ENCODE peak calls at places on chromosomes 2 and 18, in seven cellular contexts. D, H, Y, S, M, U and L are unnamed samples.

GRCh38 chr18:75201273-75201898 is 7.6 kb downstream of the PTGR3 start:
- DNase-seq in U (no peak), H (no peak), S (no peak), M (no peak), Y (no peak), D (no peak), L (no peak)

GRCh38 chr18:61943175-61943964 is 50.6 kb upstream of the RNF152 start:
- DNase-seq in U (no peak), H (no peak), M (no peak), D (peak; percentile 31), S (no peak), Y (no peak), L (no peak)

GRCh38 chr2:120779781-120780283 is 44.2 kb downstream of the GLI2 start:
- DNase-seq in D (peak; percentile 93), U (no peak), Y (no peak), H (peak; percentile 95), M (no peak), S (peak; percentile 82), L (no peak)

GRCh38 chr18:3886575-3887322 is 436.8 kb downstream of the TGIF1 start:
- DNase-seq in U (no peak), M (no peak), H (peak; percentile 35), S (no peak), Y (no peak), D (no peak), L (peak; percentile 30)

GRCh38 chr2:178870703-178871102 is 63.5 kb upstream of the TTN start:
- DNase-seq in S (no peak), Y (no peak), H (no peak), M (no peak), U (no peak), D (peak; percentile 13), L (no peak)

GRCh38 chr2:4221845-4222244 is 518.5 kb downstream of the DCDC2C start:
- DNase-seq in H (no peak), Y (no peak), S (no peak), D (no peak), M (no peak), U (no peak), L (no peak)

GRCh38 chr18:56248613-56249235 is 389.7 kb downstream of the TXNL1 start:
- DNase-seq in H (no peak), D (no peak), M (no peak), Y (no peak), S (no peak), U (no peak), L (peak; percentile 83)

GRCh38 chr18:48656582-48656981 is 117.8 kb downstream of the CTIF start:
- DNase-seq in S (no peak), H (no peak), D (peak; percentile 49), M (no peak), U (no peak), Y (no peak), L (no peak)

GRCh38 chr2:20143263-20143662 is 81.7 kb downstream of the SDC1 start:
- DNase-seq in D (peak; percentile 81), M (no peak), U (no peak), S (no peak), Y (no peak), H (peak; percentile 50), L (no peak)

GRCh38 chr18:49225160-49225559 is 235.3 kb downstream of the DYM start:
- DNase-seq in H (no peak), D (peak; percentile 72), M (no peak), S (no peak), Y (no peak), U (no peak), L (no peak)

GRCh38 chr2:239190346-239190745 is 210.5 kb downstream of the HDAC4 start:
- DNase-seq in S (peak; percentile 35), Y (peak; percentile 52), D (no peak), H (no peak), M (no peak), U (no peak), L (no peak)

GRCh38 chr2:191637182-191638078 is 40.5 kb upstream of the NABP1 start:
- DNase-seq in Y (no peak), U (no peak), D (peak; percentile 71), S (no peak), H (peak; percentile 21), M (no peak), L (no peak)

GRCh38 chr18:26205318-26205717 is 20.9 kb upstream of the TAF4B start:
- DNase-seq in M (no peak), Y (no peak), H (no peak), D (no peak), U (no peak), S (no peak), L (no peak)

GRCh38 chr2:9760069-9760910 is 83.0 kb upstream of the TAF1B start:
- DNase-seq in H (no peak), S (no peak), D (no peak), Y (no peak), U (no peak), M (no peak), L (no peak)

GRCh38 chr18:48833701-48834394 is 116.9 kb downstream of the SMAD7 start:
- DNase-seq in D (peak; percentile 23), Y (peak; percentile 44), S (peak; percentile 38), H (no peak), M (peak; percentile 47), U (no peak), L (peak; percentile 81)

GRCh38 chr18:72866901-72867701 is 686 bp downstream of the NETO1 start:
- DNase-seq in H (peak; percentile 59), U (no peak), M (no peak), Y (no peak), D (no peak), S (peak; percentile 75), L (no peak)

GRCh38 chr18:61651880-61652268 is 240.9 kb downstream of the RNF152 start:
- DNase-seq in M (no peak), D (no peak), Y (no peak), H (no peak), S (no peak), U (no peak), L (no peak)

GRCh38 chr18:10350661-10351060 is 103.8 kb upstream of the APCDD1 start:
- DNase-seq in M (no peak), H (no peak), U (no peak), Y (no peak), S (no peak), D (no peak), L (no peak)

GRCh38 chr18:3675446-3675845 is 225.5 kb downstream of the TGIF1 start:
- DNase-seq in M (no peak), U (no peak), Y (no peak), D (peak; percentile 43), S (peak; percentile 31), H (no peak), L (no peak)

GRCh38 chr2:239212553-239213419 is 188.0 kb downstream of the HDAC4 start:
- DNase-seq in U (no peak), Y (no peak), H (peak; percentile 65), M (no peak), S (no peak), D (no peak), L (no peak)

GRCh38 chr18:34222025-34222395 is 2.7 kb downstream of the NOL4 start:
- DNase-seq in M (no peak), Y (peak; percentile 71), D (no peak), U (no peak), S (peak; percentile 78), H (peak; percentile 56), L (no peak)

GRCh38 chr2:179222076-179222475 is 42.6 kb downstream of the SESTD1 start:
- DNase-seq in Y (no peak), S (no peak), U (no peak), D (no peak), M (no peak), H (no peak), L (no peak)

GRCh38 chr2:156219491-156220100 is 112.9 kb downstream of the NR4A2 start:
- DNase-seq in M (no peak), S (no peak), U (no peak), D (no peak), H (no peak), Y (no peak), L (no peak)

GRCh38 chr18:3368193-3368592 is 81.8 kb upstream of the TGIF1 start:
- DNase-seq in Y (no peak), H (no peak), S (no peak), M (no peak), U (no peak), D (peak; percentile 28), L (no peak)

GRCh38 chr2:136527560-136527959 is 237.8 kb upstream of the THSD7B start:
- DNase-seq in U (no peak), D (no peak), Y (no peak), M (no peak), S (peak; percentile 83), H (peak; percentile 81), L (peak; percentile 44)

DNA sequence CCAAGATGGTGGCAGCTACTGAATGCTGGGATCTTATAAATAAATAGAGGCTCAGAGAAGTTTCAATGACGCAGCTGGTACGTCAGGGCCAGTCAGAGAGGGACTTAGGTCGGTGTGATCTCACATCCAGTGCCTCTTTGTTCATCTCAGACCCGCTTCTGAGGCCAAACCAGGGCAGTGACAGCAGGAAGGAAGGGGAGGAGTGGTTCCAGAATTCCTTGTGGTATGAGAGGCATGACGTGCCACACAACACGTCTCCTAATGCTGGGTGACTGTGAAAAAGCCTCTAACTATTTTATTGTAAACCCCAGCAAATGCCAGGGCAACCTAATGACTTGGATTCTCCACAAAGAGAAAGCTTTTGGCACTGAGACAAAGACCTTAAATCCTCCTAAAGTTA is 423.3 kb downstream of the LPIN1 start:
- DNase-seq in Y (peak; percentile 81), M (no peak), D (peak; percentile 90), S (no peak), H (no peak), U (peak; percentile 29), L (no peak)
- H3K27ac ChIP-seq in Y (no peak overlapping the region), M (peak overlapping the region; percentile 73), D (peak overlapping the region; percentile 70), S (no peak overlapping the region), H (no peak overlapping the region), U (peak overlapping the region; percentile 19), L (no peak overlapping the region)

GRCh38 chr2:32915694-32916093 is 31.1 kb upstream of the LTBP1 start:
- DNase-seq in U (no peak), H (no peak), M (no peak), Y (no peak), S (no peak), D (no peak), L (no peak)

GRCh38 chr2:32922466-32922865 is 24.3 kb upstream of the LTBP1 start:
- DNase-seq in M (no peak), H (no peak), Y (no peak), S (no peak), D (no peak), U (no peak), L (no peak)

DNA sequence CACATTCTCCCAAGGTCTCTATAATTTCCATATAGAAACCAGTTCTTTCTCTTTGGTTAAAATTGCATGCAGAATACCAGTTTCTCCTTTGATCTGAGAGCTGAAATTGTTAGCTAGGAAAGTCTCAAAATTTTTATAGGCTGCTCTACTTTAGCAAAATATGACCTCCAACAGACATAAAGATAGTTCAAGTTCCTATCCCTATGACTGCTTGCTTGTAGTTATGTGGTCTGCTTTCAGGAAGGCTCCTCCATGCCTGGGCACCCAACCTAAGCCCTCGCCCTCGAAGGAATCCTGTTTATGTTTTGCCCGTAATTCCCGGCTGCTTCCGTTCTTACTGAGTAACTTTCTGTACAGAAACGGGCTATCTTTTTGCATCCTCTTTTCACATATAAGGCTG is 28.0 kb upstream of the LTBP1 start:
- DNase-seq in Y (no peak), U (no peak), D (no peak), S (no peak), M (no peak), H (no peak), L (no peak)
- H3K27ac ChIP-seq in Y (no peak overlapping the region), U (no peak overlapping the region), D (peak overlapping the region; percentile 44), S (no peak overlapping the region), M (no peak overlapping the region), H (no peak overlapping the region), L (no peak overlapping the region)

GRCh38 chr18:74139414-74139813 is 8.2 kb downstream of the FBXO15 start:
- DNase-seq in D (peak; percentile 23), U (no peak), H (no peak), Y (no peak), S (no peak), M (no peak), L (no peak)
- H3K27ac ChIP-seq in D (peak overlapping the region; percentile 22), U (no peak overlapping the region), H (no peak overlapping the region), Y (no peak overlapping the region), S (no peak overlapping the region), M (no peak overlapping the region), L (no peak overlapping the region)

GRCh38 chr2:236194786-236195185 is 26.6 kb upstream of the GBX2 start:
- DNase-seq in Y (no peak), S (no peak), U (no peak), D (no peak), H (no peak), M (no peak), L (no peak)
- H3K27ac ChIP-seq in Y (no peak overlapping the region), S (no peak overlapping the region), U (no peak overlapping the region), D (no peak overlapping the region), H (no peak overlapping the region), M (no peak overlapping the region), L (no peak overlapping the region)